ENCODE peak calls at places on chromosomes 6 and 20, in seven cellular contexts. D, T, S, V, H, I and C are unnamed samples.

GRCh38 chr20:43914286-43914685 is 366 bp upstream of the TOX2 start:
- DNase-seq in D (no peak), T (no peak), S (no peak), V (no peak), H (no peak), I (no peak), C (no peak)

GRCh38 chr6:164034602-164035140 is 620.2 kb downstream of the QKI start:
- DNase-seq in D (no peak), T (no peak), S (no peak), V (no peak), H (no peak), I (no peak), C (no peak)

GRCh38 chr6:12116264-12116800 is 104.2 kb downstream of the HIVEP1 start:
- DNase-seq in D (no peak), T (no peak), S (no peak), V (no peak), H (no peak), I (no peak), C (no peak)

GRCh38 chr20:39107741-39108140 is 145.6 kb downstream of the DHX35 start:
- DNase-seq in D (no peak), T (no peak), S (peak; percentile 3), V (no peak), H (no peak), I (no peak), C (no peak)

GRCh38 chr6:5583528-5583927 is 322.2 kb downstream of the FARS2 start:
- DNase-seq in D (no peak), T (no peak), S (no peak), V (no peak), H (no peak), I (no peak), C (no peak)

GRCh38 chr6:144588674-144589325 is 303.7 kb downstream of the UTRN start:
- DNase-seq in D (no peak), T (no peak), S (no peak), V (no peak), H (no peak), I (no peak), C (no peak)

GRCh38 chr20:45826381-45827019 is 612 bp downstream of the TNNC2 start:
- DNase-seq in D (no peak), T (no peak), S (no peak), V (no peak), H (no peak), I (no peak), C (no peak)

GRCh38 chr6:22146581-22147468 is 150.0 kb downstream of the PRL start:
- DNase-seq in D (no peak), T (no peak), S (no peak), V (no peak), H (peak; percentile 75), I (no peak), C (peak; percentile 29)

GRCh38 chr6:149403534-149403933 is 3.5 kb downstream of the SUMO4 start:
- DNase-seq in D (no peak), T (no peak), S (no peak), V (no peak), H (no peak), I (no peak), C (no peak)

GRCh38 chr6:27601668-27602254 is 128.9 kb upstream of the ZNF184 start:
- DNase-seq in D (no peak), T (no peak), S (no peak), V (peak; percentile 29), H (no peak), I (no peak), C (no peak)

GRCh38 chr6:36124881-36125280 is 5.4 kb upstream of the MAPK13 start:
- DNase-seq in D (no peak), T (peak; percentile 16), S (no peak), V (no peak), H (no peak), I (no peak), C (no peak)

GRCh38 chr6:75855047-75855446 is 106.0 kb downstream of the MYO6 start:
- DNase-seq in D (no peak), T (no peak), S (peak; percentile 23), V (no peak), H (peak; percentile 41), I (peak; percentile 26), C (no peak)

GRCh38 chr6:41705996-41706835 is 29.2 kb downstream of the TFEB start:
- DNase-seq in D (no peak), T (no peak), S (no peak), V (peak; percentile 74), H (no peak), I (peak; percentile 97), C (peak; percentile 73)

GRCh38 chr6:153085239-153085638 is 45.8 kb downstream of the RGS17 start:
- DNase-seq in D (no peak), T (no peak), S (no peak), V (no peak), H (no peak), I (no peak), C (no peak)

GRCh38 chr20:23397961-23398360 is 23.3 kb downstream of the NAPB start:
- DNase-seq in D (no peak), T (no peak), S (no peak), V (peak; percentile 19), H (no peak), I (no peak), C (no peak)

GRCh38 chr20:60034231-60035110 is 76.2 kb downstream of the CDH26 start:
- DNase-seq in D (no peak), T (no peak), S (no peak), V (no peak), H (no peak), I (no peak), C (no peak)

GRCh38 chr6:85126448-85127178 is 323.3 kb upstream of the NT5E start:
- DNase-seq in D (no peak), T (no peak), S (peak; percentile 43), V (peak; percentile 5), H (peak; percentile 26), I (peak; percentile 70), C (no peak)

GRCh38 chr6:166908812-166909211 is 47.5 kb downstream of the RNASET2 start:
- DNase-seq in D (no peak), T (no peak), S (no peak), V (no peak), H (no peak), I (no peak), C (no peak)

GRCh38 chr20:63342561-63343459 is 18.3 kb downstream of the CHRNA4 start:
- DNase-seq in D (no peak), T (no peak), S (no peak), V (no peak), H (no peak), I (no peak), C (no peak)

GRCh38 chr6:38393986-38394385 is 245.7 kb downstream of the BTBD9 start:
- DNase-seq in D (no peak), T (no peak), S (no peak), V (no peak), H (no peak), I (no peak), C (no peak)

GRCh38 chr6:161369339-161369738 is 95.5 kb upstream of the AGPAT4 start:
- DNase-seq in D (no peak), T (no peak), S (peak; percentile 83), V (no peak), H (no peak), I (no peak), C (no peak)

GRCh38 chr6:136823128-136823660 is 802 bp downstream of the PEX7 start:
- DNase-seq in D (no peak), T (no peak), S (no peak), V (no peak), H (no peak), I (no peak), C (no peak)

GRCh38 chr20:5168582-5169396 is 42.0 kb downstream of the CDS2 start:
- DNase-seq in D (no peak), T (no peak), S (no peak), V (peak; percentile 76), H (peak; percentile 37), I (peak; percentile 57), C (no peak)

GRCh38 chr6:27053738-27054137 is 193.8 kb upstream of the PRSS16 start:
- DNase-seq in D (no peak), T (no peak), S (no peak), V (no peak), H (no peak), I (no peak), C (no peak)